ENCODE peak calls at places on chromosomes 16 and 17, in eight cellular contexts. I is testis, A is colonic mucosa, Y is ascending aorta, J is lung, P is H9, Q is cardiac muscle cell, L is tibial nerve. R is an unnamed sample. For H3K9me3, the result is how much of the 10 kb centered on the place peaks cover.

GRCh38 chr16:2513405-2514332 is at the start of gene ATP6V0C:
- DNase-seq in I (peak), A (peak), Y (peak), J (peak), P (peak), Q (peak), L (peak), R (peak)

GRCh38 chr16:50644730-50645129 is 36.4 kb downstream of the SNX20 start:
- DNase-seq in I (peak), A (no peak), Y (no peak), J (no peak), P (peak), Q (peak), L (peak), R (peak)

GRCh38 chr17:80189611-80190010 is 19.8 kb downstream of the CARD14 start:
- DNase-seq in I (no peak), A (no peak), Y (no peak), J (no peak), P (peak), Q (no peak), L (no peak), R (no peak)

GRCh38 chr17:31587462-31587861 is 196.0 kb downstream of the RAB11FIP4 start:
- DNase-seq in I (no peak), A (no peak), Y (no peak), J (no peak), P (no peak), Q (no peak), L (no peak), R (no peak)

GRCh38 chr16:69942099-69942491 is 9.0 kb upstream of the CLEC18A start:
- DNase-seq in I (peak), A (no peak), Y (no peak), J (no peak), P (no peak), Q (no peak), L (peak), R (no peak)

GRCh38 chr17:3794890-3795757 is 5.9 kb downstream of the ITGAE start:
- DNase-seq in I (no peak), A (no peak), Y (no peak), J (no peak), P (no peak), Q (no peak), L (no peak), R (no peak)

GRCh38 chr16:85690469-85691064 is 1.8 kb upstream of the GINS2 start:
- DNase-seq in I (no peak), A (no peak), Y (no peak), J (no peak), P (no peak), Q (no peak), L (no peak), R (no peak)

GRCh38 chr16:72471317-72471716 is 299.4 kb upstream of the PMFBP1 start:
- DNase-seq in I (no peak), A (no peak), Y (no peak), J (no peak), P (no peak), Q (no peak), L (no peak), R (no peak)

GRCh38 chr17:55730380-55730779 is 7.7 kb upstream of the TMEM100 start:
- DNase-seq in I (no peak), A (no peak), Y (no peak), J (no peak), P (no peak), Q (no peak), L (no peak), R (no peak)

GRCh38 chr17:64398330-64398729 is 7.7 kb upstream of the PECAM1 start:
- DNase-seq in I (no peak), A (no peak), Y (no peak), J (no peak), P (no peak), Q (no peak), L (no peak), R (no peak)

GRCh38 chr17:73465851-73466250 is 154.1 kb upstream of the CDC42EP4 start:
- DNase-seq in I (no peak), A (no peak), Y (no peak), J (no peak), P (no peak), Q (no peak), L (no peak), R (no peak)

GRCh38 chr17:53137919-53138318 is 684.8 kb upstream of the KIF2B start:
- DNase-seq in I (no peak), A (no peak), Y (no peak), J (no peak), P (no peak), Q (no peak), L (no peak), R (no peak)

GRCh38 chr17:47630614-47631013 is 19.1 kb upstream of the KPNB1 start:
- DNase-seq in I (no peak), A (no peak), Y (no peak), J (no peak), P (no peak), Q (no peak), L (no peak), R (no peak)

GRCh38 chr16:25270577-25270976 is 12.9 kb upstream of the ZKSCAN2 start:
- DNase-seq in I (no peak), A (no peak), Y (no peak), J (no peak), P (no peak), Q (no peak), L (no peak), R (no peak)

GRCh38 chr16:23286131-23286532 is 16.0 kb upstream of the SCNN1B start:
- DNase-seq in I (no peak), A (no peak), Y (no peak), J (no peak), P (no peak), Q (no peak), L (no peak), R (no peak)

GRCh38 chr17:2594657-2595085 is 1.2 kb downstream of the PAFAH1B1 start:
- DNase-seq in I (no peak), A (peak), Y (no peak), J (no peak), P (no peak), Q (peak), L (no peak), R (no peak)

GRCh38 chr17:34177642-34178041 is 77.4 kb upstream of the CCL2 start:
- DNase-seq in I (no peak), A (no peak), Y (no peak), J (no peak), P (no peak), Q (no peak), L (no peak), R (no peak)

GRCh38 chr17:82054351-82055022 is 2.8 kb downstream of the GPS1 start:
- DNase-seq in I (no peak), A (no peak), Y (no peak), J (no peak), P (no peak), Q (no peak), L (no peak), R (no peak)

GRCh38 chr17:6532441-6532885 is 23.9 kb downstream of the PITPNM3 start:
- DNase-seq in I (no peak), A (no peak), Y (no peak), J (no peak), P (no peak), Q (no peak), L (no peak), R (no peak)

GRCh38 chr16:67676516-67676915 is 9.9 kb downstream of the C16orf86 start:
- DNase-seq in I (no peak), A (no peak), Y (no peak), J (no peak), P (no peak), Q (no peak), L (no peak), R (no peak)

GRCh38 chr17:27226611-27227234 is 67.2 kb upstream of the WSB1 start:
- DNase-seq in I (no peak), A (no peak), Y (no peak), J (no peak), P (no peak), Q (no peak), L (no peak), R (no peak)

GRCh38 chr17:58822148-58823050 is 66.7 kb downstream of the PPM1E start:
- DNase-seq in I (no peak), A (no peak), Y (no peak), J (no peak), P (no peak), Q (no peak), L (no peak), R (peak)

GRCh38 chr16:83100679-83101078 is 473.9 kb downstream of the CDH13 start:
- DNase-seq in I (no peak), A (no peak), Y (no peak), J (no peak), P (no peak), Q (no peak), L (no peak), R (no peak)

GRCh38 chr17:65270932-65271700 is 133.9 kb downstream of the RGS9 start:
- DNase-seq in I (no peak), A (no peak), Y (no peak), J (no peak), P (no peak), Q (no peak), L (no peak), R (no peak)

GRCh38 chr17:68343976-68344375 is 52.7 kb downstream of the ARSG start:
- DNase-seq in I (no peak), A (no peak), Y (no peak), J (no peak), P (no peak), Q (no peak), L (no peak), R (no peak)

GRCh38 chr17:2061441-2061797 is 6.5 kb downstream of the HIC1 start:
- DNase-seq in I (no peak), A (no peak), Y (no peak), J (no peak), P (no peak), Q (no peak), L (no peak), R (no peak)

GRCh38 chr17:15436399-15437369 is 30.7 kb downstream of the CDRT4 start:
- DNase-seq in I (peak), A (peak), Y (no peak), J (peak), P (peak), Q (no peak), L (peak), R (peak)

GRCh38 chr17:73710095-73710592 is 65.9 kb upstream of the SDK2 start:
- DNase-seq in I (peak), A (peak), Y (peak), J (peak), P (peak), Q (peak), L (peak), R (peak)

GRCh38 chr17:2905269-2905668 is 109.0 kb downstream of the RAP1GAP2 start:
- DNase-seq in I (no peak), A (no peak), Y (no peak), J (no peak), P (no peak), Q (no peak), L (no peak), R (no peak)

GRCh38 chr17:29048440-29049360 is 5.8 kb downstream of the PIPOX start:
- DNase-seq in I (no peak), A (no peak), Y (no peak), J (no peak), P (no peak), Q (peak), L (no peak), R (peak)

GRCh38 chr16:70746708-70747424 is 54.1 kb downstream of the VAC14 start:
- DNase-seq in I (no peak), A (peak), Y (peak), J (peak), P (no peak), Q (no peak), L (peak), R (no peak)

GRCh38 chr17:45256114-45256966 is 5.6 kb downstream of the SPATA32 start:
- DNase-seq in I (no peak), A (no peak), Y (no peak), J (no peak), P (peak), Q (no peak), L (no peak), R (no peak)
- TF ChIP-seq CTCF in I (no peak), A (no peak), Y (no peak), J (no peak), P (peak), Q (peak), L (no peak), R (peak)

GRCh38 chr16:4115209-4115940 is 867 bp downstream of the ADCY9 start:
- DNase-seq in I (peak), A (peak), Y (peak), J (no peak), P (peak), Q (peak), L (no peak), R (peak)
- H3K27ac ChIP-seq in I (peak), A (peak), Y (peak), J (peak), P (no peak), Q (no peak), L (peak), R (peak)

GRCh38 chr16:59330030-59330670 is 596.0 kb upstream of the GOT2 start:
- DNase-seq in I (no peak), A (no peak), Y (no peak), J (no peak), P (no peak), Q (no peak), L (no peak), R (no peak)
- H3K9me3 ChIP-seq in I (under half), A (under half), Y (under half), J (under half), P (under half), Q (under half), L (under half), R (under half)

GRCh38 chr17:76612465-76612864 is 26.8 kb upstream of the ST6GALNAC2 start:
- DNase-seq in I (no peak), A (no peak), Y (no peak), J (no peak), P (no peak), Q (no peak), L (no peak), R (no peak)

GRCh38 chr17:76614912-76615617 is 28.5 kb downstream of the ST6GALNAC1 start:
- DNase-seq in I (no peak), A (no peak), Y (peak), J (no peak), P (no peak), Q (no peak), L (no peak), R (no peak)

GRCh38 chr17:76611747-76612143 is 26.1 kb upstream of the ST6GALNAC2 start:
- DNase-seq in I (no peak), A (no peak), Y (peak), J (no peak), P (no peak), Q (no peak), L (no peak), R (no peak)

GRCh38 chr17:76617838-76618237 is 25.7 kb downstream of the ST6GALNAC1 start:
- DNase-seq in I (no peak), A (no peak), Y (no peak), J (no peak), P (no peak), Q (no peak), L (no peak), R (no peak)

DNA sequence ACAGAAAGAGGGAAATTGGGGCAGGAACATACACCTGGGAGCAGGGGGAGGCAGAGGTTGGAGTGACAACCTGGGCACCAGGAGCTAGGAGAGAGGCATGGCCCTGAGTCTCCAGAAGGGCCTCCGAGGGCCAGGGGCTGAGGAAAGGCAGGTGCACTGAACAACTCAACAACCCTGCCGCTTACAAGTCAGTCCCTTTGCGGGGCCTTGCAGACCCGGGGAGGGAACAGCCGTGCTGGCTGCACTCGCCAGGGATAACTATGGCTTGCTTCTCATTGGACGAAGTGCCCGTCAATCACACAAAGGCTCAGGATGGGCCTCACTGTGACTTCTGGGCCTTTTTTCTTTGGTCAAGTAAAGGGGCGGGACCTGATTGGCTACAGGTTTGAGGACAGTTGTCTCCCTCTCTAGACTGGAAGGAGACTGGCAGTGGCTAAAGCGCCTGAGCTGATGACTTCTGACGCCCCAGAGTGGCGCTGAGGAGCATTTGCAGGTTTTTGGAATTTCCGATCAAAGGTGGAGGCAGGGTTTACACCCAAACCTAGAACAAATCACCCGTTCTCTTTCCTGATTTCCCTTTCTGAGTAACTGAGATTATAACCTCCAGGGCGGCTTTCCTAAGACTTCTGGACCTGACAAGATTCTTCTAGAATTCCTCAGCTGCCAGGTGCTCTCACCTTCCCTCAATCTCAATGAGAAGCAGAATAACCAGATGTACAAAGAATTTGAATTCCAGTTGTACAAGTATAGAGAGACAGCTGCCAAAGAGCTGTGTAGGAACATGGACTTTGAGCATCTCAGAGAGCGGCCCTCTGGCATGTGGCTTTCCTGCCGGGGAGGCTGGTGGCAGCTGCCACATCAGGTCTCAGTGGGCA is 27.6 kb upstream of the ST6GALNAC2 start:
- DNase-seq in I (no peak), A (no peak), Y (peak), J (no peak), P (peak), Q (peak), L (no peak), R (peak)
- TF ChIP-seq CTCF in I (no peak), A (no peak), Y (no peak), J (no peak), P (peak), Q (no peak), L (no peak), R (peak)

GRCh38 chr16:21643787-21644186 is 8.6 kb downstream of the IGSF6 start:
- DNase-seq in I (no peak), A (no peak), Y (no peak), J (no peak), P (no peak), Q (no peak), L (no peak), R (no peak)

GRCh38 chr16:21646721-21647561 is 5.5 kb downstream of the IGSF6 start:
- DNase-seq in I (no peak), A (peak), Y (no peak), J (no peak), P (no peak), Q (no peak), L (no peak), R (no peak)

GRCh38 chr16:21646091-21646490 is 6.3 kb downstream of the IGSF6 start:
- DNase-seq in I (no peak), A (no peak), Y (no peak), J (no peak), P (no peak), Q (no peak), L (no peak), R (no peak)

GRCh38 chr16:21645261-21645721 is 7.1 kb downstream of the IGSF6 start:
- DNase-seq in I (no peak), A (no peak), Y (no peak), J (no peak), P (no peak), Q (no peak), L (no peak), R (no peak)

DNA sequence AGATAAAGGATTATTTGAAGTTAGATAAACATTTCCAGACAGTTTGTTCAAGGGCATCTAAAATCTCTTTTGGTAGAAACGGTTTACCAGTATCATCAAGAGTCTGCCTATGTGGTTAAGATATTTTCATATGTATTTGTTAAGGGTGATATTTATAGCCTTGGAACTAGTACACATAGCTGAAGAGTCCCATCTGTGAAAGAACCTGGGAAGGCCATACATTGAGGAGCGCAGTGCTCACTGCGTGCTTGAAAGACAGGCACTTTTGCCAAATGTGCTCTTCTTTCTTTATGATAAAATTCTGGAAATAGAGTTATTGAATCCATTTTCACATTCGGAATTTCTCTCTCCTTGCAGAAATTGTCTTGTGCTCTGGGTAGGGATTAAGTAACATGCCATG is 7.7 kb downstream of the IGSF6 start:
- DNase-seq in I (no peak), A (no peak), Y (no peak), J (no peak), P (no peak), Q (no peak), L (no peak), R (no peak)
- H3K27ac ChIP-seq in I (no peak), A (peak), Y (no peak), J (no peak), P (no peak), Q (no peak), L (peak), R (no peak)

R was measured in WERI-Rb-1.